ENCODE peak calls at places on chromosomes 1 and 21, in five cellular contexts. N is NCI-H2081, I is T-helper 17 cell, C is H9, U is LHCN-M2. A is an unnamed sample.

GRCh38 chr21:41924355-41924754 is 29.5 kb downstream of the C2CD2 start:
- DNase-seq in N (no peak), I (no peak), C (no peak), U (peak; percentile 35), A (peak; percentile 55)

GRCh38 chr21:17987328-17987727 is 168.2 kb upstream of the C21orf91 start:
- DNase-seq in N (peak; percentile 26), I (no peak), C (no peak), U (no peak), A (no peak)

GRCh38 chr1:197615693-197616011 is 159.6 kb downstream of the DENND1B start:
- DNase-seq in N (no peak), I (no peak), C (no peak), U (no peak), A (no peak)

GRCh38 chr21:16533692-16534407 is 804.1 kb downstream of the USP25 start:
- DNase-seq in N (peak; percentile 2), I (no peak), C (no peak), U (peak; percentile 64), A (peak; percentile 22)

GRCh38 chr1:171742577-171742922 is 685 bp upstream of the VAMP4 start:
- DNase-seq in N (peak; percentile 57), I (no peak), C (peak; percentile 41), U (peak; percentile 52), A (peak; percentile 52)

GRCh38 chr1:147651466-147651865 is 18.9 kb downstream of the ACP6 start:
- DNase-seq in N (no peak), I (no peak), C (no peak), U (no peak), A (no peak)

GRCh38 chr1:17831619-17832018 is 76.5 kb downstream of the ACTL8 start:
- DNase-seq in N (no peak), I (no peak), C (peak; percentile 67), U (peak; percentile 43), A (peak; percentile 24)

GRCh38 chr1:113370868-113371267 is 19.4 kb upstream of the MAGI3 start:
- DNase-seq in N (no peak), I (no peak), C (no peak), U (no peak), A (no peak)

GRCh38 chr1:15028117-15028516 is 125.4 kb upstream of the TMEM51 start:
- DNase-seq in N (no peak), I (no peak), C (no peak), U (peak; percentile 76), A (no peak)

GRCh38 chr1:228089520-228090380 is 7.2 kb downstream of the ARF1 start:
- DNase-seq in N (no peak), I (no peak), C (no peak), U (no peak), A (no peak)

GRCh38 chr1:209565759-209566678 is 17.5 kb upstream of the CAMK1G start:
- DNase-seq in N (peak; percentile 86), I (peak; percentile 70), C (peak; percentile 90), U (peak; percentile 81), A (peak; percentile 82)

GRCh38 chr1:60222492-60223369 is 149.2 kb upstream of the C1orf87 start:
- DNase-seq in N (no peak), I (no peak), C (no peak), U (no peak), A (no peak)

GRCh38 chr1:205191127-205191577 is 20.4 kb downstream of the DSTYK start:
- DNase-seq in N (no peak), I (no peak), C (no peak), U (no peak), A (peak; percentile 20)

GRCh38 chr1:109721046-109721445 is 9.0 kb downstream of the GSTM5 start:
- DNase-seq in N (no peak), I (no peak), C (no peak), U (no peak), A (no peak)

GRCh38 chr1:177884499-177885021 is 85.3 kb downstream of the SEC16B start:
- DNase-seq in N (no peak), I (no peak), C (no peak), U (no peak), A (no peak)

GRCh38 chr1:110339427-110340206 is 440 bp downstream of the RBM15 start:
- DNase-seq in N (peak; percentile 25), I (no peak), C (no peak), U (peak; percentile 52), A (peak; percentile 47)

GRCh38 chr21:44706026-44706705 is 5.2 kb downstream of the TSPEAR start:
- DNase-seq in N (no peak), I (no peak), C (no peak), U (no peak), A (no peak)

GRCh38 chr1:89781494-89782126 is 39.2 kb upstream of the LRRC8D start:
- DNase-seq in N (no peak), I (peak; percentile 49), C (no peak), U (no peak), A (no peak)

GRCh38 chr1:65150583-65151263 is 2.7 kb downstream of the AK4 start:
- DNase-seq in N (no peak), I (no peak), C (peak; percentile 54), U (no peak), A (no peak)

GRCh38 chr1:15323351-15323988 is 76.4 kb downstream of the FHAD1 start:
- DNase-seq in N (peak; percentile 38), I (peak; percentile 66), C (peak; percentile 76), U (peak; percentile 60), A (peak; percentile 62)

GRCh38 chr1:70319750-70320149 is 34.8 kb downstream of the ANKRD13C start:
- DNase-seq in N (no peak), I (no peak), C (no peak), U (peak; percentile 56), A (peak; percentile 80)

GRCh38 chr1:27428316-27429028 is 36.0 kb downstream of the GPR3 start:
- DNase-seq in N (peak; percentile 55), I (no peak), C (no peak), U (peak; percentile 57), A (no peak)

GRCh38 chr1:31910933-31911332 is 27.2 kb downstream of the PTP4A2 start:
- DNase-seq in N (peak; percentile 67), I (no peak), C (no peak), U (no peak), A (no peak)

GRCh38 chr1:85581802-85582686 is 1.5 kb downstream of the CCN1 start:
- DNase-seq in N (no peak), I (no peak), C (peak; percentile 64), U (peak; percentile 87), A (peak; percentile 74)

GRCh38 chr1:154404984-154405761 is at the start of gene IL6R:
- DNase-seq in N (peak; percentile 43), I (peak; percentile 63), C (peak; percentile 86), U (peak; percentile 79), A (peak; percentile 91)

GRCh38 chr1:176858421-176858916 is 306.0 kb downstream of the ASTN1 start:
- DNase-seq in N (peak; percentile 34), I (no peak), C (no peak), U (no peak), A (no peak)

GRCh38 chr1:55868026-55868425 is 652.9 kb upstream of the USP24 start:
- DNase-seq in N (no peak), I (no peak), C (no peak), U (peak; percentile 50), A (peak; percentile 44)

GRCh38 chr21:45059121-45059520 is 15.3 kb upstream of the ADARB1 start:
- DNase-seq in N (no peak), I (no peak), C (peak; percentile 17), U (no peak), A (no peak)

GRCh38 chr1:98651116-98651625 is 10.3 kb upstream of the SNX7 start:
- DNase-seq in N (no peak), I (no peak), C (peak; percentile 84), U (no peak), A (no peak)

A was measured in HCEC 1CT.